ENCODE peak calls at places on chromosome 18, in six cellular contexts. B is hepatocyte, T is PC-9, Z is MM.1S, E is A673, O is kidney. C is an unnamed sample.
A peak's percentile ranks its signal among the peaks of the same experiment; 100 is the strongest.

GRCh38 chr18:22349317-22349898 is 68.3 kb downstream of the CTAGE1 start:
- DNase-seq in Z (no peak), B (peak; percentile 58), E (no peak), T (no peak), O (no peak), C (no peak)

GRCh38 chr18:77223653-77224052 is 26.0 kb upstream of the GALR1 start:
- DNase-seq in T (peak; percentile 72), E (no peak), B (no peak), O (no peak), Z (no peak), C (no peak)

GRCh38 chr18:39389800-39390379 is 1824.3 kb upstream of the CELF4 start:
- DNase-seq in O (peak; percentile 44), Z (no peak), T (no peak), B (no peak), E (peak; percentile 67), C (no peak)

GRCh38 chr18:64370036-64370435 is 221.1 kb upstream of the LINC00305 start:
- DNase-seq in B (no peak), O (no peak), Z (no peak), T (no peak), E (no peak), C (no peak)

GRCh38 chr18:13267517-13267916 is 49.0 kb downstream of the LDLRAD4 start:
- DNase-seq in E (no peak), O (peak; percentile 48), T (no peak), B (no peak), Z (no peak), C (no peak)

GRCh38 chr18:61546598-61546997 is 213.4 kb downstream of the CDH20 start:
- DNase-seq in T (no peak), E (peak; percentile 81), Z (no peak), O (no peak), B (peak; percentile 24), C (no peak)

GRCh38 chr18:76578571-76579300 is 83.7 kb upstream of the ZNF516 start:
- DNase-seq in B (no peak), E (no peak), T (no peak), O (no peak), Z (no peak), C (no peak)

GRCh38 chr18:62412248-62412979 is 87.3 kb downstream of the TNFRSF11A start:
- DNase-seq in O (no peak), B (no peak), E (no peak), Z (no peak), T (no peak), C (no peak)

GRCh38 chr18:1578505-1578904 is 673.8 kb downstream of the ADCYAP1 start:
- DNase-seq in T (no peak), Z (no peak), E (no peak), O (no peak), B (no peak), C (no peak)

GRCh38 chr18:452801-453200 is 47.7 kb downstream of the COLEC12 start:
- DNase-seq in Z (no peak), B (no peak), E (no peak), O (no peak), T (no peak), C (no peak)

GRCh38 chr18:50559750-50560680 is at the start of gene MAPK4:
- DNase-seq in Z (peak; percentile 73), T (no peak), E (peak; percentile 40), B (peak; percentile 82), O (peak; percentile 84), C (no peak)

GRCh38 chr18:11767935-11768334 is 78.9 kb downstream of the GNAL start:
- DNase-seq in B (no peak), O (no peak), Z (no peak), E (no peak), T (peak; percentile 56), C (no peak)

GRCh38 chr18:27632706-27633105 is 447.6 kb upstream of the CHST9 start:
- DNase-seq in T (no peak), O (no peak), E (no peak), Z (no peak), B (no peak), C (no peak)

GRCh38 chr18:36620801-36621200 is 208.0 kb downstream of the TPGS2 start:
- DNase-seq in T (no peak), O (no peak), B (no peak), E (peak; percentile 10), Z (no peak), C (no peak)

GRCh38 chr18:22466608-22467390 is 49.1 kb upstream of the CTAGE1 start:
- DNase-seq in B (peak; percentile 69), T (peak; percentile 96), Z (no peak), E (no peak), O (no peak), C (no peak)

GRCh38 chr18:36303203-36303844 is 5.8 kb downstream of the FHOD3 start:
- DNase-seq in O (no peak), E (no peak), B (no peak), Z (no peak), T (no peak), C (no peak)

GRCh38 chr18:79458131-79458838 is 62.6 kb downstream of the NFATC1 start:
- DNase-seq in Z (no peak), E (no peak), O (peak; percentile 87), B (peak; percentile 87), T (peak; percentile 41), C (no peak)

GRCh38 chr18:36758623-36759022 is 70.2 kb downstream of the TPGS2 start:
- DNase-seq in O (no peak), T (no peak), Z (no peak), B (no peak), E (no peak), C (no peak)

GRCh38 chr18:12890500-12890899 is 6.5 kb upstream of the PTPN2 start:
- DNase-seq in T (peak; percentile 59), O (no peak), Z (peak; percentile 27), E (peak; percentile 57), B (no peak), C (no peak)

GRCh38 chr18:78255013-78255412 is 724.6 kb upstream of the SALL3 start:
- DNase-seq in T (no peak), O (no peak), B (no peak), E (no peak), Z (no peak), C (no peak)

GRCh38 chr18:5806860-5807259 is 88.5 kb downstream of the TMEM200C start:
- DNase-seq in O (no peak), T (no peak), B (no peak), E (no peak), Z (no peak), C (no peak)
- H3K9me3 ChIP-seq in O (no peaks in the 10 kb centered on the region), T (no peaks in the 10 kb centered on the region), B (no peaks in the 10 kb centered on the region), E (peaks cover 39% of the 10 kb centered on the region), Z (no peaks in the 10 kb centered on the region), C (no peaks in the 10 kb centered on the region)

DNA sequence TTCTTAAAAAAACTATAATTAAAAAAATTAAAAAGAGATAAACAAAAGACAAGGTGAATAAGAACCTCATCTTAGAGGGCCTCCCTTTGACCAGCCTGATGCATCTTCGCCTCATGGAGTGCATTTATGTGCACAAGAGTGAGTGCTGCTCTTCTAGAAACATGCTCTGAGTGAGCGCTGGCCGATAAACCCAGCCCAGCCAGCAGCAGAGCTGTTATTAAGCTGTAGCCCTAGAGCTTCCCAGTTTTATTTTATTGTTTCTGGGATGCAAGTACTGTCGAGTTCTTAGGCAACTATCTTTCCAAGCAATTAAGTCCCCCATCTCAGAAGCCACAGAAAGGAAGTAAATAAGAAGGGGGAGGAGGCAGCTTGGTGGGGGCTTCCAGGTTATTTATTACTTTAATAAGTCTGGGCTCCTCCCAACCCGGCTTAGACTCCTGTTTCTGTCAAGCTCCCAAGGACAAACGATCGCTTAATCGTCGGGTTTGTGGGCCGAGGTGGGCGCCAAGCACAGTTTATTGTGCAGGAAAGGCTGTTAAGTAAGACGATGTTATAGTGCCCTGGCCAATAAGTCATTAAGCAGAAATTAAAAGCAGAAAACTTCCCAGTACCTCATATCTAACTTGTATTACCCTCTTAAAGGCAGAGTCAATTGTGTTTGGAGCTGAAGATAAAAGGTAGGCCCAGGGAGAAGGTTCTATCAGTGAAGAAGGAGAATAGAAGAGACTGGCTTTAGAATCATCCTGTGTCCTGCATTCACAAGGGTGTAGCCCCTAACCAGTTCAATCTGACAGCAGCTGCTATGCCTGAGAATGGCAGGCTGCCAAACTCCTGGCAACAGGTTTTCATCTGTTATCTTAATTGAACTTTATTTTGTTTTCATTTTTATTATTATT is 176.3 kb downstream of the PIK3C3 start:
- DNase-seq in E (no peak), B (no peak), T (no peak), Z (no peak), O (peak; percentile 22), C (no peak)
- H3K9me3 ChIP-seq in E (no peaks in the 10 kb centered on the region), B (no peaks in the 10 kb centered on the region), T (no peaks in the 10 kb centered on the region), Z (no peaks in the 10 kb centered on the region), O (no peaks in the 10 kb centered on the region), C (no peaks in the 10 kb centered on the region)

DNA sequence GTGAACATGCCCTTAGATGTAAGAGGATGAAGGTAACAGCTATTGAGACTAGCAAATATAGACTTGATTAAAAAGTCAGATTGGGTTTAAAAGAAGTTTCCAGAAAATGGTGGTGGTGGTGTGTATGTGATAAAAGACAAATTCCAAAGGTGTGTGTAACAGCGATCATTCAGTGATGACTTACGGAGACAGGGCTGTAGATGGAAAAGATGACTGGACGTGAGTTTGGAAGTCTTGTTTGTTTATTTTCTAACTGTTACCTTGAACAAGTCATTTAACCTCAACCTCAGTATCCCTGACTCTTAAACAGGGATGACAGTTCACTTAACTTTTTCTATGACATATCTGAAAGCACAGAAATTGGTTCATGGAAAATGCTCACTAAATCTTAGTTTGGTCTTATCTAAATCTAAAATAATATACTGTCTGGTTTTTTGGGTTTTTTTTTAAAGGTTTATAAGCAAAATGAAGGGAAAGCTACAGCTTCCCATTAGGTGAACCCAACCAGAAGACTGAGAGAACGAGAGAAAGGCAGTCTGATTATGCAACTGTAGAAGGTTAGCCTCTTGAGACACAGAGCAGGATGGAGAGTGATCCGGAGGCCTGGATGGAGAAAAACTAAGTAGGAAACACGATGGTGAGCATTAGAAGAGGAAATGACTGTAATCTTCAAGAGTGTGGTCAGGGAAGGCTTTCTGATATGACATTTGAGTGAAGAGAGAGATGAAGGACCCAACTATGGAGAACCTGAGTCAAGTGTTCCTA is 71.9 kb downstream of the TCF4 start:
- DNase-seq in B (no peak), E (no peak), O (no peak), Z (no peak), T (no peak), C (no peak)
- H3K9me3 ChIP-seq in B (no peaks in the 10 kb centered on the region), E (no peaks in the 10 kb centered on the region), O (no peaks in the 10 kb centered on the region), Z (no peaks in the 10 kb centered on the region), T (no peaks in the 10 kb centered on the region), C (no peaks in the 10 kb centered on the region)

DNA sequence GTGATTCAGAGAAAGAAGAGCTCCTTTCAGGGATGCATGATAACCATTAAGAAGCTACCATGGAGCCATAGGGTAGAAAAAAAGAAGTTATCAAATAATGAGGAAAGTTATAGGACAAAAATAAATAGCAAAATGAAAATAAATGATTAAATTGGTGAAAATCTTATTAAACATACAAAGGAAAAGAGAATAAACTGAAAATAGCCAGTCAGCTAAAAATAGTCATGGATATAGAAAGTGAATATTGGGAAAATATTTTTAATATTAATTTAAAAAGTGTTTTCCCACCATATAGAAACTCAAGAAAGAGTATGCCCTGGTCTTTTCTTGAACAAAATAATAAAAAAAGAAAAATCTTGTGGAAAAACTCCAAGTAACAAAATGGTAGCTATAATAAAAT is 209.2 kb upstream of the CDH19 start:
- DNase-seq in B (no peak), Z (no peak), E (no peak), O (no peak), T (no peak), C (no peak)
- H3K9me3 ChIP-seq in B (no peaks in the 10 kb centered on the region), Z (no peaks in the 10 kb centered on the region), E (no peaks in the 10 kb centered on the region), O (no peaks in the 10 kb centered on the region), T (no peaks in the 10 kb centered on the region), C (no peaks in the 10 kb centered on the region)

C was measured in T-helper 17 cell.